ENCODE peak calls at places on chromosomes 6 and 20, in nine cellular contexts. C is right atrium auricular region, A is Calu3, L is fibroblast of lung, I is astrocyte of the cerebellum, O is HepG2, W is endothelial cell of umbilical vein, K is tibial artery, R is HFF-Myc. T is an unnamed sample.

GRCh38 chr20:35340436-35340835 is 48.2 kb upstream of the FAM83C start:
- DNase-seq in C (no peak), A (no peak), L (no peak), I (no peak), O (no peak), W (no peak), K (no peak), R (no peak), T (no peak)

GRCh38 chr6:2870046-2870636 is 28.5 kb upstream of the SERPINB1 start:
- DNase-seq in C (no peak), A (no peak), L (no peak), I (no peak), O (no peak), W (no peak), K (no peak), R (no peak), T (no peak)

GRCh38 chr20:23643665-23644064 is 5.9 kb upstream of the CST3 start:
- DNase-seq in C (no peak), A (no peak), L (no peak), I (no peak), O (no peak), W (no peak), K (no peak), R (no peak), T (no peak)

GRCh38 chr20:63980317-63980805 is 571 bp upstream of the PRPF6 start:
- DNase-seq in C (no peak), A (no peak), L (no peak), I (no peak), O (peak), W (no peak), K (no peak), R (no peak), T (no peak)

GRCh38 chr6:159002432-159003160 is 2.6 kb upstream of the RSPH3 start:
- DNase-seq in C (no peak), A (peak), L (peak), I (no peak), O (no peak), W (no peak), K (no peak), R (peak), T (no peak)

GRCh38 chr6:78910611-78911134 is 43.3 kb downstream of the IRAK1BP1 start:
- DNase-seq in C (no peak), A (peak), L (peak), I (no peak), O (no peak), W (peak), K (no peak), R (no peak), T (peak)

GRCh38 chr6:65819152-65819551 is 112.1 kb upstream of the EYS start:
- DNase-seq in C (no peak), A (no peak), L (peak), I (no peak), O (no peak), W (no peak), K (no peak), R (no peak), T (no peak)

GRCh38 chr6:167045828-167046580 is 46.8 kb downstream of the CEP43 start:
- DNase-seq in C (no peak), A (peak), L (no peak), I (no peak), O (peak), W (no peak), K (no peak), R (no peak), T (no peak)

GRCh38 chr6:39093167-39093708 is 21.7 kb downstream of the SAYSD1 start:
- DNase-seq in C (no peak), A (no peak), L (no peak), I (no peak), O (no peak), W (no peak), K (no peak), R (no peak), T (no peak)

DNA sequence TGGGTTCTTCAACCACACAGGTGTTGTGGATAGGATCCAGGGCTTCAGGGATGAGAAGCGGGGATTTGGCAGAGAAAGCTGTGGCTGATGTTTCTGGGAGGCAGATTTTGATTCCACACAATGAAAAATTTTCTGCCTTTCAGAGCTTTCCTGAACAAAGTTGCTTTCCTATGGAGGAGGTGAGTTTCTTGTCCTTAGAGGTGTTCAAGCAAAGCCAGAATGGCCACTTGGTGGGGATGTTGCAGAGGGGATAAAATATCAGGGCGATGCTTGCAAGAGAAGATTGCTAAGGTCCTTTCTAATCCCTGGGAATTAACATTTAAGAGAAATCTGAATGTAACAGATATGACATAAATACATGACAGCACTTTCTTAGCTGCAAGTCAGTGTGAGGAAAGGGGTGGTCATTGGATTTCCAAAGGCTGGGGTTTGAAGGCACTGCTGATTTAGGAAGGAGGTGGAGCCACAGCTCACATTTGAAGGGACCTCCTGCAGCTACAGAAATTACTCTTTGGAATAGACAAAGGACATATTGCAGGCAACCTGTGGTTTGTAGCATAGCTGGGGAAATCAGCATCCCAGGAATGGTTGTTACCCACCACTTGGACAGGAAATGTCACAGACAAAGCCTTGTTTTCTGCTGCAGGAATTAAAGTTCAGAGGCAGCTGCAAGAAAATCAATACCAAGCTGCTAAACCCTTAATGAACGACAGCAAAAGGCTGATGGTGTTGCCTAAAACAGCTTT is 271.1 kb upstream of the CHD6 start:
- DNase-seq in C (no peak), A (peak), L (no peak), I (no peak), O (peak), W (no peak), K (no peak), R (no peak), T (no peak)
- TF ChIP-seq CTCF in C (no peak), A (peak), L (no peak), I (no peak), O (peak), W (no peak), K (no peak), R (no peak), T (no peak)

GRCh38 chr6:50608421-50608820 is 104.9 kb upstream of the TFAP2D start:
- DNase-seq in C (no peak), A (no peak), L (no peak), I (no peak), O (no peak), W (no peak), K (no peak), R (no peak), T (no peak)

DNA sequence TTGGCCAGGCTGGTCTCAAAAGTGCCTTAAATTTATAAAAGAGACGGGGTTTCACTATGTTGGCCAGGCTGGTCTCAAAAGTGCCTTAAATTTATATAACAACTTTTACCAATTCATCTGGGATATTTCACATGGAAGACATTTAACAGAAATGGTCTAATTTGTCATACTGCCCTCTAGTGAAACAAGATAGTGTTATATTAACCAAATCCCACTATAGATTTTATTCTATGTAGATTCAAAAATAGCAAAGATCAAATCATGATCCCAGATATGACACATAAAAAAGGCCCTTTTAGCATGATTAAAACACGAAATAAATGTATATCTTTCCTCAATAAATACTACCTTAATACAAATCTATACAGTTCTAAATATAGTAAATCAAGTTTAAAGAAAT is 102.8 kb upstream of the TFAP2D start:
- DNase-seq in C (no peak), A (no peak), L (no peak), I (no peak), O (no peak), W (no peak), K (no peak), R (no peak), T (no peak)
- TF ChIP-seq CTCF in C (no peak), A (no peak), L (no peak), I (no peak), O (peak), W (no peak), K (no peak), R (no peak), T (no peak)

GRCh38 chr6:27470023-27470422 is 2.9 kb downstream of the ZNF184 start:
- DNase-seq in C (no peak), A (no peak), L (no peak), I (no peak), O (no peak), W (no peak), K (no peak), R (no peak), T (no peak)

GRCh38 chr6:27474172-27474465 is 1.2 kb upstream of the ZNF184 start:
- DNase-seq in C (no peak), A (no peak), L (no peak), I (no peak), O (no peak), W (no peak), K (no peak), R (no peak), T (no peak)

GRCh38 chr6:27472617-27473400 is at the start of gene ZNF184:
- DNase-seq in C (peak), A (peak), L (peak), I (peak), O (peak), W (peak), K (peak), R (peak), T (peak)

GRCh38 chr6:27471365-27472115 is 1.4 kb downstream of the ZNF184 start:
- DNase-seq in C (no peak), A (no peak), L (no peak), I (no peak), O (no peak), W (no peak), K (no peak), R (no peak), T (no peak)

DNA sequence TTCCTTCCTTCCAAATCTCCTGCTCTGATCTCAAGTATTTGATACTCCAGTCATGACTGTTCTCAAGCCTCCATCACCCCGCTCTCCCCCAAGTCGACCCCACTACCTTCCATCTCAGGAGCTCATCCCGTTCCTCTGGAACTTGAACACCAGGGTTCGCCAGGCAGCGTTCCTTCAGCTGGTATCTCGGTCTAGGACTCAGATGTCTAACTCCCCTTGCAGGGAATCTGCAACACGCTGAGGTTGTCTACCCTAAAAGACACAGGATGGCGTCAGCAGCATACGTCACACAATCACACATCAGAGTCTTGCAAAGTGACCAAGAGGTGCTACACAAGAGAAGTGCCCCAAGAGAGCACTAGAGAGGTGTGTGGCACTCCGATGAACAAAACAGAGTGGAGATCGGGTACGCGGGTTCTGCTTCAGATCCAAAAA is 706 bp downstream of the ZNF184 start:
- DNase-seq in C (peak), A (peak), L (peak), I (no peak), O (peak), W (peak), K (peak), R (peak), T (peak)
- TF ChIP-seq CTCF in C (no peak), A (no peak), L (no peak), I (no peak), O (no peak), W (no peak), K (no peak), R (no peak), T (no peak)

GRCh38 chr6:10030942-10031537 is 383.8 kb downstream of the TFAP2A start:
- DNase-seq in C (no peak), A (no peak), L (no peak), I (no peak), O (peak), W (no peak), K (no peak), R (peak), T (no peak)
- TF ChIP-seq CTCF in C (no peak), A (peak), L (peak), I (peak), O (peak), W (no peak), K (peak), R (peak), T (peak)

DNA sequence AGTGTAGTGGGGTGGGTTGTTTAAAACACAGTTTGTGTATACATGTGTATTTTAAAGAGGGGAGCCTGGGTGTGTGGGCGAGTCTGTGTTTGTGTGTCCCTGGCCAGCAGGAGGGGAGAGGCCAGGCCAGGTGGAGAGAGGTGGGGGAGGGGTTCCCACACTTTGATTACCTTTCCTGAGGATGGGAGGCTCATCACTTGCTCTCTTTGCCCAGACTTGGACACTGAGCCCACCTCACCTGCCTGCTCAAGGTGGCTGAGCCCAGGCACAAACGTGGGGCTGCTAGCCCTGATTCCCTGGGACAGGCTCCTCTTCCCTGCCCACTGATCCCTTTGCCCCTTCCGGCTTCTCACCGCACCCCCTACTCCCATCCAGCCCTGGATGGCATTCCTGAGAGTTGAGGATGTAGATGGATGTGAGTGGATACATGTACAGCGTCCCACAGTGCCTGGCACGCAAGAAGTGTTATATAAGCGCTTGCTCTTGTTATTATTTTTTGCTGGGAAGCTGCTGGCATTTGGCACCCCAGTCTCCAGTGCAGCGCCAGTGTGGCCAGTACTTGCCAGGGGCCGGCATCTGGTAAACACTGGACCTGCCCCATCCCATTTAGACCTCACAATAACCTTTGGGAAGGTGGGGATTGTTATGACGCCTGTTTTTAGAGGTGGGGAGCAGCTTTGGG is 2.7 kb downstream of the CEBPB start:
- DNase-seq in C (no peak), A (no peak), L (peak), I (no peak), O (no peak), W (no peak), K (peak), R (no peak), T (no peak)
- TF ChIP-seq CTCF in C (no peak), A (no peak), L (no peak), I (no peak), O (no peak), W (no peak), K (no peak), R (no peak), T (no peak)

T was measured in glutamatergic neuron.